ENCODE peak calls at places on chromosomes 12 and 14, in seven cellular contexts. K, A, G, Z, X, M and J are unnamed samples.

GRCh38 chr14:22657861-22658260 is 13.7 kb upstream of the OR6J1 start:
- DNase-seq in K (no peak), Z (no peak), X (no peak), M (no peak), A (no peak), G (no peak), J (peak; percentile 40)

GRCh38 chr12:60995256-60995825 is 1264.9 kb upstream of the USP15 start:
- DNase-seq in M (no peak), K (no peak), A (no peak), X (no peak), G (no peak), Z (no peak), J (no peak)

GRCh38 chr12:40668095-40668494 is 24.1 kb upstream of the CNTN1 start:
- DNase-seq in A (no peak), K (no peak), X (no peak), M (peak; percentile 48), G (no peak), Z (no peak), J (no peak)

GRCh38 chr14:20671597-20672283 is 12.6 kb upstream of the RNASE4 start:
- DNase-seq in A (no peak), Z (no peak), X (no peak), G (no peak), K (no peak), M (no peak), J (peak; percentile 40)

GRCh38 chr12:8590842-8591545 is 21.7 kb downstream of the AICDA start:
- DNase-seq in X (no peak), G (no peak), K (peak; percentile 34), Z (no peak), M (peak; percentile 53), A (no peak), J (peak; percentile 64)

GRCh38 chr12:101209319-101210302 is at the start of gene SLC5A8:
- DNase-seq in X (no peak), G (peak; percentile 68), A (no peak), Z (no peak), M (no peak), K (no peak), J (no peak)

GRCh38 chr12:22333751-22334695 is 484 bp downstream of the ST8SIA1 start:
- DNase-seq in M (peak; percentile 31), Z (peak; percentile 50), A (peak; percentile 11), K (no peak), G (no peak), X (peak; percentile 32), J (no peak)

GRCh38 chr12:85130631-85131030 is 94.5 kb downstream of the LRRIQ1 start:
- DNase-seq in K (no peak), A (no peak), M (no peak), G (no peak), X (no peak), Z (no peak), J (no peak)

GRCh38 chr12:122837306-122838265 is 2.3 kb downstream of the HIP1R start:
- DNase-seq in A (no peak), K (no peak), M (peak; percentile 68), X (no peak), G (no peak), Z (no peak), J (no peak)

GRCh38 chr12:67748761-67749075 is 100.2 kb downstream of the DYRK2 start:
- DNase-seq in A (no peak), Z (no peak), X (no peak), M (peak; percentile 46), G (no peak), K (no peak), J (no peak)

GRCh38 chr14:68094158-68094557 is 274.6 kb downstream of the RAD51B start:
- DNase-seq in X (no peak), K (no peak), A (no peak), Z (no peak), G (no peak), M (no peak), J (no peak)

GRCh38 chr12:106152334-106152733 is 13.6 kb upstream of the NUAK1 start:
- DNase-seq in K (no peak), G (peak; percentile 93), M (no peak), A (no peak), X (no peak), Z (no peak), J (no peak)

GRCh38 chr12:123678981-123679380 is 8.1 kb downstream of the TCTN2 start:
- DNase-seq in A (no peak), K (no peak), G (no peak), Z (no peak), X (no peak), M (no peak), J (no peak)

GRCh38 chr12:24911284-24911791 is 37.6 kb downstream of the BCAT1 start:
- DNase-seq in X (no peak), M (peak; percentile 70), G (no peak), Z (no peak), K (no peak), A (no peak), J (no peak)

GRCh38 chr14:101022121-101022520 is 118.6 kb upstream of the RTL1 start:
- DNase-seq in K (no peak), G (no peak), Z (no peak), X (no peak), M (no peak), A (no peak), J (no peak)

GRCh38 chr12:118840878-118841277 is 140.5 kb upstream of the SRRM4 start:
- DNase-seq in M (no peak), A (no peak), G (no peak), Z (no peak), K (no peak), X (no peak), J (no peak)

GRCh38 chr14:58491593-58491992 is 64.1 kb downstream of the KIAA0586 start:
- DNase-seq in Z (no peak), K (no peak), G (no peak), M (no peak), X (no peak), A (no peak), J (no peak)

GRCh38 chr12:74899031-74899829 is 310.4 kb downstream of the KCNC2 start:
- DNase-seq in K (no peak), Z (no peak), X (no peak), A (no peak), M (no peak), G (no peak), J (no peak)

GRCh38 chr12:130916251-130916911 is 37.3 kb upstream of the ADGRD1 start:
- DNase-seq in K (peak; percentile 48), G (peak; percentile 83), Z (peak; percentile 75), M (peak; percentile 58), A (no peak), X (peak; percentile 63), J (peak; percentile 69)

GRCh38 chr12:101823891-101824290 is 6.9 kb downstream of the GNPTAB start:
- DNase-seq in K (peak; percentile 57), A (peak; percentile 65), G (peak; percentile 72), Z (peak; percentile 61), X (peak; percentile 44), M (peak; percentile 43), J (peak; percentile 81)

GRCh38 chr14:67680941-67681340 is 6.5 kb upstream of the VTI1B start:
- DNase-seq in K (no peak), A (no peak), G (no peak), Z (no peak), X (no peak), M (no peak), J (no peak)

GRCh38 chr14:68789002-68789797 is 3.7 kb downstream of the ZFP36L1 start:
- DNase-seq in G (peak; percentile 84), A (peak; percentile 83), K (no peak), Z (peak; percentile 90), X (peak; percentile 79), M (peak; percentile 71), J (peak; percentile 85)

GRCh38 chr12:93376436-93377251 is 1.1 kb upstream of the NUDT4 start:
- DNase-seq in M (peak; percentile 38), G (no peak), Z (peak; percentile 59), X (peak; percentile 25), A (no peak), K (no peak), J (peak; percentile 26)

GRCh38 chr14:105335735-105336476 is 21.4 kb downstream of the PACS2 start:
- DNase-seq in X (peak; percentile 78), A (no peak), K (no peak), Z (peak; percentile 85), M (no peak), G (peak; percentile 31), J (no peak)

GRCh38 chr12:56158926-56159461 is 835 bp downstream of the MYL6 start:
- DNase-seq in K (no peak), X (peak; percentile 40), Z (peak; percentile 92), G (peak; percentile 62), A (no peak), M (peak; percentile 40), J (peak; percentile 59)

GRCh38 chr14:73760598-73761586 is 46.7 kb upstream of the PNMA1 start:
- DNase-seq in Z (no peak), A (no peak), K (no peak), M (no peak), X (no peak), G (no peak), J (peak; percentile 35)

GRCh38 chr12:76220980-76221379 is 127.2 kb downstream of the BBS10 start:
- DNase-seq in Z (no peak), X (no peak), G (no peak), M (no peak), A (no peak), K (no peak), J (no peak)

GRCh38 chr14:69763761-69764510 is 3.0 kb upstream of the SRSF5 start:
- DNase-seq in M (no peak), A (no peak), G (no peak), X (no peak), Z (no peak), K (no peak), J (peak; percentile 28)

GRCh38 chr12:116427200-116427932 is 131.8 kb upstream of the MAP1LC3B2 start:
- DNase-seq in X (no peak), G (no peak), A (no peak), Z (no peak), K (no peak), M (no peak), J (no peak)

GRCh38 chr12:100371146-100371545 is 14.3 kb downstream of the SLC17A8 start:
- DNase-seq in X (no peak), A (no peak), K (no peak), M (peak; percentile 36), Z (no peak), G (no peak), J (no peak)

GRCh38 chr12:88336071-88336768 is 194.1 kb downstream of the TMTC3 start:
- DNase-seq in A (no peak), Z (no peak), G (no peak), M (no peak), X (no peak), K (no peak), J (no peak)

GRCh38 chr14:100662850-100663527 is 63.7 kb upstream of the DLK1 start:
- DNase-seq in M (peak; percentile 71), A (peak; percentile 46), G (peak; percentile 96), Z (peak; percentile 80), K (peak; percentile 73), X (peak; percentile 55), J (peak; percentile 65)

GRCh38 chr14:103361868-103362267 is 23.3 kb upstream of the MARK3 start:
- DNase-seq in G (no peak), Z (no peak), X (no peak), A (no peak), M (no peak), K (no peak), J (no peak)

GRCh38 chr14:100108042-100108825 is 43.0 kb downstream of the EVL start:
- DNase-seq in A (peak; percentile 88), G (peak; percentile 70), M (peak; percentile 85), X (peak; percentile 83), Z (peak; percentile 90), K (peak; percentile 76), J (peak; percentile 79)

GRCh38 chr12:87140257-87140656 is 884.1 kb upstream of the MGAT4C start:
- DNase-seq in K (no peak), G (no peak), X (no peak), Z (no peak), M (no peak), A (no peak), J (no peak)

GRCh38 chr12:121806556-121807308 is 2.9 kb downstream of the SETD1B start:
- DNase-seq in Z (no peak), K (no peak), X (no peak), M (no peak), G (no peak), A (no peak), J (no peak)

GRCh38 chr14:96639550-96639949 is 137.4 kb downstream of the PAPOLA start:
- DNase-seq in X (no peak), G (no peak), A (no peak), K (no peak), Z (no peak), M (no peak), J (no peak)